ENCODE peak calls at places on chromosomes 13 and 19, in ten cellular contexts. P is ovary, T is IMR-90, X is H1, G is uterus, S is tibial nerve, V is sigmoid colon, O is adrenal gland, R is spleen, N is right lobe of liver. D is an unnamed sample.

GRCh38 chr13:26011996-26012688 is 39.7 kb downstream of the SHISA2 start:
- DNase-seq in P (peak), T (no peak), X (no peak), G (no peak), S (no peak), V (no peak), O (no peak), R (peak), N (no peak), D (peak)

GRCh38 chr19:17137417-17137816 is 61.8 kb downstream of the MYO9B start:
- DNase-seq in P (no peak), T (no peak), X (no peak), G (no peak), S (no peak), V (no peak), O (no peak), R (no peak), N (no peak), D (peak)

GRCh38 chr13:99260216-99260615 is 2.0 kb upstream of the GPR18 start:
- DNase-seq in P (no peak), T (peak), X (no peak), G (no peak), S (no peak), V (no peak), O (no peak), R (no peak), N (no peak), D (no peak)

GRCh38 chr19:406121-406711 is 2.7 kb downstream of the C2CD4C start:
- DNase-seq in P (no peak), T (no peak), X (no peak), G (no peak), S (no peak), V (no peak), O (no peak), R (peak), N (peak), D (no peak)

GRCh38 chr19:10290876-10291553 is 1.3 kb downstream of the ICAM5 start:
- DNase-seq in P (peak), T (peak), X (no peak), G (no peak), S (no peak), V (no peak), O (no peak), R (peak), N (no peak), D (peak)

GRCh38 chr19:42496551-42497133 is 31.6 kb downstream of the CEACAM1 start:
- DNase-seq in P (no peak), T (no peak), X (no peak), G (no peak), S (no peak), V (no peak), O (no peak), R (no peak), N (no peak), D (no peak)

GRCh38 chr19:48745208-48745995 is 1.3 kb downstream of the IZUMO1 start:
- DNase-seq in P (no peak), T (peak), X (no peak), G (no peak), S (peak), V (peak), O (peak), R (no peak), N (no peak), D (peak)

GRCh38 chr13:22128413-22129198 is 457.7 kb downstream of the FGF9 start:
- DNase-seq in P (no peak), T (peak), X (no peak), G (no peak), S (no peak), V (no peak), O (no peak), R (no peak), N (no peak), D (no peak)

GRCh38 chr19:53883231-53883661 is 1.2 kb downstream of the PRKCG start:
- DNase-seq in P (no peak), T (no peak), X (no peak), G (no peak), S (no peak), V (no peak), O (no peak), R (no peak), N (no peak), D (no peak)

GRCh38 chr19:47573076-47574026 is at the start of gene ZNF541:
- DNase-seq in P (peak), T (peak), X (no peak), G (peak), S (peak), V (peak), O (peak), R (peak), N (peak), D (peak)

GRCh38 chr19:10625003-10625761 is at the start of gene SLC44A2:
- DNase-seq in P (peak), T (peak), X (no peak), G (peak), S (peak), V (peak), O (peak), R (peak), N (peak), D (peak)

GRCh38 chr13:44012910-44013309 is 133.2 kb downstream of the LACC1 start:
- DNase-seq in P (no peak), T (no peak), X (no peak), G (no peak), S (no peak), V (no peak), O (no peak), R (no peak), N (no peak), D (no peak)

GRCh38 chr19:40609561-40610395 is 8.6 kb downstream of the LTBP4 start:
- DNase-seq in P (peak), T (no peak), X (no peak), G (peak), S (peak), V (peak), O (peak), R (peak), N (peak), D (peak)

GRCh38 chr13:34738251-34739170 is 203.6 kb upstream of the NBEA start:
- DNase-seq in P (no peak), T (no peak), X (no peak), G (no peak), S (no peak), V (no peak), O (no peak), R (no peak), N (no peak), D (no peak)

GRCh38 chr19:48918801-48919247 is 14.7 kb upstream of the DHDH start:
- DNase-seq in P (no peak), T (no peak), X (peak), G (no peak), S (no peak), V (no peak), O (no peak), R (no peak), N (no peak), D (peak)

GRCh38 chr13:50189450-50189849 is 174.2 kb downstream of the KCNRG start:
- DNase-seq in P (no peak), T (no peak), X (no peak), G (no peak), S (no peak), V (no peak), O (no peak), R (no peak), N (no peak), D (no peak)

GRCh38 chr19:49567722-49568454 is 12.5 kb downstream of the NOSIP start:
- DNase-seq in P (no peak), T (no peak), X (no peak), G (no peak), S (no peak), V (no peak), O (no peak), R (no peak), N (no peak), D (no peak)

GRCh38 chr13:60019119-60019993 is 144.4 kb downstream of the DIAPH3 start:
- DNase-seq in P (no peak), T (peak), X (no peak), G (no peak), S (no peak), V (no peak), O (no peak), R (no peak), N (no peak), D (no peak)

GRCh38 chr19:46601318-46602224 is at the start of gene CALM3:
- DNase-seq in P (no peak), T (no peak), X (no peak), G (no peak), S (no peak), V (peak), O (no peak), R (no peak), N (peak), D (peak)

GRCh38 chr13:107271226-107271625 is 703.3 kb upstream of the ARGLU1 start:
- DNase-seq in P (no peak), T (peak), X (peak), G (no peak), S (no peak), V (no peak), O (no peak), R (no peak), N (no peak), D (no peak)

GRCh38 chr19:52638601-52639000 is 446 bp upstream of the ZNF83 start:
- DNase-seq in P (peak), T (peak), X (no peak), G (no peak), S (no peak), V (peak), O (peak), R (peak), N (peak), D (peak)

GRCh38 chr13:109255457-109255856 is 530.9 kb downstream of the IRS2 start:
- DNase-seq in P (no peak), T (no peak), X (no peak), G (no peak), S (no peak), V (no peak), O (no peak), R (no peak), N (no peak), D (no peak)

GRCh38 chr13:79936368-79937136 is 404.4 kb downstream of the SPRY2 start:
- DNase-seq in P (no peak), T (peak), X (no peak), G (no peak), S (peak), V (no peak), O (no peak), R (no peak), N (no peak), D (no peak)

GRCh38 chr13:102948006-102948405 is 102.2 kb downstream of the ERCC5 start:
- DNase-seq in P (no peak), T (no peak), X (no peak), G (no peak), S (peak), V (no peak), O (no peak), R (no peak), N (no peak), D (no peak)

GRCh38 chr13:24279267-24279666 is 30.1 kb upstream of the C1QTNF9 start:
- DNase-seq in P (no peak), T (no peak), X (no peak), G (no peak), S (no peak), V (no peak), O (no peak), R (no peak), N (no peak), D (no peak)

GRCh38 chr19:49362048-49362925 is at the start of gene TEAD2:
- DNase-seq in P (peak), T (peak), X (no peak), G (peak), S (peak), V (peak), O (peak), R (peak), N (peak), D (peak)

GRCh38 chr19:55632463-55632834 is 8.1 kb upstream of the ZNF784 start:
- DNase-seq in P (peak), T (peak), X (no peak), G (peak), S (peak), V (peak), O (peak), R (no peak), N (no peak), D (peak)

GRCh38 chr13:100694722-100695644 is 20.4 kb upstream of the TMTC4 start:
- DNase-seq in P (peak), T (peak), X (peak), G (no peak), S (no peak), V (no peak), O (peak), R (peak), N (no peak), D (peak)

GRCh38 chr19:9936151-9937000 is at the start of gene OLFM2:
- DNase-seq in P (peak), T (no peak), X (no peak), G (peak), S (no peak), V (no peak), O (peak), R (no peak), N (no peak), D (peak)

GRCh38 chr19:7228935-7229541 is 65.2 kb downstream of the INSR start:
- DNase-seq in P (no peak), T (no peak), X (no peak), G (no peak), S (no peak), V (no peak), O (no peak), R (no peak), N (no peak), D (no peak)

GRCh38 chr13:30340367-30341184 is 33.2 kb upstream of the KATNAL1 start:
- DNase-seq in P (peak), T (peak), X (no peak), G (peak), S (peak), V (peak), O (peak), R (no peak), N (no peak), D (peak)

GRCh38 chr19:5828661-5829566 is 10.6 kb downstream of the FUT6 start:
- DNase-seq in P (no peak), T (no peak), X (no peak), G (no peak), S (no peak), V (peak), O (peak), R (no peak), N (peak), D (no peak)

GRCh38 chr19:2613507-2614295 is 88.8 kb downstream of the GNG7 start:
- DNase-seq in P (no peak), T (peak), X (no peak), G (no peak), S (no peak), V (peak), O (no peak), R (peak), N (no peak), D (no peak)

DNA sequence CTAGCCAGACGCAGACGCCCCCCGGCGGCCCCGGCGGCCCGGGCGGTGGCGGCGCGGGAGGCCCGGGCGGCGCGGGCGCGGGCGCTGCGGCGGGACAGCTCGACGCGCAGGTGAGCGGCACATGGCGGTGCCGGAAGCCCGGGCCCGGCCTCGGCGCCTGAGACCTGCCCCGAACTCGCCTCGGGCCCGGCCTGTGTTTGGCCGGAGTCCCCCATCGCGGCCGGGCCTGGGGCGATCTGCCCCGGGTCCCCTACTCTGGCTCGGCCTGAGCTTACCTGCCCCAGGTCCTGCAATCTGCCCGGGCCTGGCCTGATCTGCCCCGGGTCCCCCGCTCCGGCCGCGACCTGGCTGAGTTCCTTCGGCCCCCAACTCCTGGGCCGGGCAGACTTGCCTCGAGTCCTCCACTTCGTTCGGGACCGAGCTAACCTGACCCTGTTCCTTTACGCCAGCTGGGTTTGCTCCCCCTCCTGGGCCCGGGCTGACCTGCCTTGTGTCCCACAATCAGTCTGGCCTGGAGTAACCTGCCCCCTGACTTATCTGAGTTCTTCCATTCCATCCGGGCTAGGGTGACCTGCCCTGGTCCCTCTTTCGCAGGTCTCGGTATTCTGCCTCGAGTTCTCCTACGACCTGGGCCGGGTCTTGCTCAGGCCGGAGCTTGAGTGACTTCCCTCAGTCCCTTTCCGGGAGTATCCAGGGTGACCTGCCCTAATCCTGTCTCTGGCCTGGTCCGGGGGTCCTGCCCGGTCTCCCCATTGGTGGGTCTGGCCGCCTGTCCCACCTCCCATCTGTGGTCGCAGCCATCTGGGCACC is 777 bp downstream of the UPF1 start:
- DNase-seq in P (no peak), T (no peak), X (no peak), G (no peak), S (no peak), V (no peak), O (no peak), R (peak), N (no peak), D (peak)
- H3K27ac ChIP-seq in P (no peak), T (peak), X (peak), G (peak), S (peak), V (peak), O (peak), R (peak), N (peak), D (peak)

GRCh38 chr19:38317104-38317612 is 1.4 kb upstream of the YIF1B start:
- DNase-seq in P (no peak), T (no peak), X (no peak), G (no peak), S (no peak), V (no peak), O (no peak), R (peak), N (no peak), D (no peak)
- TF ChIP-seq POLR2A in P (no peak), T (no peak), X (no peak), G (no peak), S (no peak), V (no peak), O (no peak), R (no peak), N (no peak), D (no peak)

DNA sequence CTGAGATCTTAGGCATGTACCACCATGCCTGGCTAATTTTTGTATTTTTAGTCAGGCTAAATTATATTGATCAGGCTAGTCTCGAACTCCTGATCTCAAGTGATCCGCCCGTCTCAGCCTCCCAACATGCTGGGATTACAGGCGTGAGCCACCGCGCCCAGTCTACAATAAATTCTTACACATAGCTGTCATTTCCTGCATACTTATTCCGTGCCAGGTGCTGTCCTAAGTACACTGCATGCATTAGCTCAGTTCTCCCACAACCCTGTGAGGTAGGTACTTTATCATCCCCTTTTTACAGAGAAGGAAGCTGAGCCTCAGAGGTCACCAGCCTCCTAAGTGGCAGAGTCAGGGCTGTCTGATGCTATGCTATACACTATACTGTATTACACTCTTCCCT is 7.2 kb upstream of the RHPN2 start:
- DNase-seq in P (no peak), T (no peak), X (no peak), G (no peak), S (no peak), V (no peak), O (no peak), R (no peak), N (no peak), D (no peak)
- H3K27ac ChIP-seq in P (no peak), T (no peak), X (no peak), G (no peak), S (no peak), V (no peak), O (no peak), R (no peak), N (no peak), D (no peak)

GRCh38 chr19:13959962-13960862 is 7.9 kb downstream of the DCAF15 start:
- DNase-seq in P (no peak), T (no peak), X (no peak), G (no peak), S (no peak), V (no peak), O (no peak), R (no peak), N (no peak), D (no peak)
- TF ChIP-seq POLR2A in P (no peak), T (no peak), X (no peak), G (no peak), S (no peak), V (no peak), O (no peak), R (no peak), N (no peak), D (no peak)

DNA sequence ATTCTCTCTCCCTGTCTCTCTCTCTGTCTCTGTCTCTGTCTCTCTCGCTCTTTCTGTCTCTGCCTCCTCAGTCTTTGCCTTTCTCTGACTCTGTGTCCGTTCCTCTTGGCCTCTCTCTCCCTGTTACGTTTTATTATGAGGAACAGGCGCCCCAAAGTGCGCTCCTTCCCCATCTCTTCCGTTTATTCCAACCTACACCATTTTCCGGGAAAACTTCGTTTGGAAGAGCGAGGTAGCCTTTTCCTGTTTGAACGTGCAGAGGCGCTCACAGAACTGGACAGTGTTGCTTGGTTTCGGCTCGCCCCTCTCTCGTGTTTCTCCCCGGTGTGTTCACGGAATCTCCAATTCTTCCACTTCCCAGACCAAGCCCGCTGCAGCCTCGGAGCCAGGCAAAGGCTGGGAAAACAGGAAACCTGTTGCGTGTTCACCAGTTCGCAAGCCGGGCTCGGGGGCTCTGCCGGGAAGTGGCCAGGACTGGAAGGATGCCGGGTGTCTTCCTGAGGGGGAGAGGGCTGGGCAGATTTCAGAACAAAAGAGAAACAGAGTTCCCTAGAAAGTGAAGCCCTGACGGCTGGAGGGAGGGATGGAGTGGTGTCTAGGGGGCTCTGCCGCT is 605 bp downstream of the TMEM255B start:
- DNase-seq in P (peak), T (peak), X (no peak), G (peak), S (peak), V (peak), O (no peak), R (peak), N (no peak), D (peak)
- H3K27ac ChIP-seq in P (peak), T (no peak), X (no peak), G (peak), S (peak), V (peak), O (peak), R (peak), N (peak), D (peak)

GRCh38 chr19:8501547-8501946 is 893 bp downstream of the PRAM1 start:
- DNase-seq in P (no peak), T (no peak), X (no peak), G (no peak), S (no peak), V (no peak), O (no peak), R (no peak), N (no peak), D (no peak)
- TF ChIP-seq POLR2A in P (no peak), T (no peak), X (no peak), G (no peak), S (no peak), V (no peak), O (no peak), R (no peak), N (no peak), D (no peak)

DNA sequence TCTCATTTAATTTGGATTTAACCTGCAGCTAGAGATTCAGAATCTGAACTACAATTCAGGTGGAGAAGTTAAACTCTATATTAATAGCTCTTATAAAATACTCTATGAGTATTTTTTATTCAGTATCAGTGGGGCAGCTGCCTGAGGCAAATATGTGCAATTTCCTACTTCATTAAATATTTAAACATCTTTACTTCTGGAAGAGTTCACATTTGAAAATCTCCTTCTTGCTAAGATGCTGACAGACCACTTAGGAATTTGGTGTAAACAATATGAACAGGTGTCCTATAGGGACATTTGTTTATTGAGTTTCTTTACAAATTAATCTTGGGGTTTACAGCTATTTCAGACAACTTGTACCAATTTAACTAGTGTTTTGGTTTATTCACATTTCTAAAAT is 20.4 kb downstream of the STARD13 start:
- DNase-seq in P (no peak), T (no peak), X (no peak), G (no peak), S (no peak), V (no peak), O (no peak), R (no peak), N (no peak), D (no peak)
- H3K27ac ChIP-seq in P (no peak), T (no peak), X (no peak), G (no peak), S (peak), V (peak), O (peak), R (no peak), N (no peak), D (no peak)

D was measured in testis.